ENCODE peak calls at places on chromosomes 1 and 21, in four cellular contexts. O is keratinocyte, V is omental fat pad, T is H9. U is an unnamed sample.

GRCh38 chr1:45543599-45544417 is 6.8 kb upstream of the AKR1A1 start:
- DNase-seq in T (no peak), V (no peak), O (no peak), U (no peak)

GRCh38 chr1:27003745-27004470 is 8.7 kb downstream of the TENT5B start:
- DNase-seq in V (no peak), T (peak), O (no peak), U (no peak)

GRCh38 chr1:14698206-14698605 is 99.7 kb downstream of the KAZN start:
- DNase-seq in T (no peak), O (no peak), V (no peak), U (no peak)

GRCh38 chr1:62875676-62876075 is 91.7 kb downstream of the ATG4C start:
- DNase-seq in V (no peak), O (no peak), T (no peak), U (no peak)

GRCh38 chr1:212814989-212815388 is 23.3 kb downstream of the TATDN3 start:
- DNase-seq in T (no peak), O (no peak), V (no peak), U (no peak)

GRCh38 chr1:171841931-171842723 is 829 bp downstream of the DNM3 start:
- DNase-seq in T (peak), V (no peak), O (no peak), U (peak)

GRCh38 chr1:61287014-61287413 is 204.7 kb downstream of the NFIA start:
- DNase-seq in T (no peak), V (no peak), O (peak), U (no peak)

GRCh38 chr21:29145354-29145782 is 14.9 kb downstream of the MAP3K7CL start:
- DNase-seq in O (no peak), T (no peak), V (no peak), U (no peak)

GRCh38 chr1:60765204-60765603 is 317.2 kb upstream of the NFIA start:
- DNase-seq in V (no peak), T (peak), O (peak), U (no peak)

GRCh38 chr1:3119748-3120524 is 50.9 kb downstream of the PRDM16 start:
- DNase-seq in O (no peak), T (no peak), V (no peak), U (no peak)

GRCh38 chr1:241775021-241775420 is 73.0 kb upstream of the EXO1 start:
- DNase-seq in T (no peak), O (no peak), V (no peak), U (no peak)

GRCh38 chr1:71345491-71345890 is 264.7 kb upstream of the ZRANB2 start:
- DNase-seq in V (no peak), T (no peak), O (no peak), U (no peak)

GRCh38 chr1:230629511-230629910 is 12.8 kb upstream of the COG2 start:
- DNase-seq in T (no peak), O (peak), V (no peak), U (no peak)

GRCh38 chr1:175373786-175374623 is 181.4 kb upstream of the KIAA0040 start:
- DNase-seq in O (no peak), V (no peak), T (peak), U (no peak)

GRCh38 chr1:20233394-20233793 is 47.1 kb upstream of the PLA2G2C start:
- DNase-seq in O (no peak), V (no peak), T (no peak), U (no peak)

GRCh38 chr1:204837440-204838084 is 33.1 kb upstream of the NFASC start:
- DNase-seq in V (no peak), T (peak), O (no peak), U (no peak)

GRCh38 chr21:32182449-32182848 is 96.4 kb downstream of the MIS18A start:
- DNase-seq in T (no peak), V (no peak), O (no peak), U (no peak)

GRCh38 chr1:70504821-70505193 is 93.7 kb downstream of the CTH start:
- DNase-seq in O (no peak), V (no peak), T (no peak), U (no peak)

GRCh38 chr1:147771216-147772125 is 11.1 kb upstream of the GJA5 start:
- DNase-seq in V (no peak), O (no peak), T (no peak), U (no peak)

GRCh38 chr1:31573261-31573660 is 3.1 kb upstream of the TINAGL1 start:
- DNase-seq in V (no peak), T (no peak), O (no peak), U (no peak)

GRCh38 chr1:193065954-193066353 is 6.5 kb downstream of the RO60 start:
- DNase-seq in V (no peak), O (no peak), T (no peak), U (no peak)

GRCh38 chr1:96487961-96488360 is 233.6 kb upstream of the PTBP2 start:
- DNase-seq in T (no peak), O (no peak), V (no peak), U (no peak)

GRCh38 chr1:79325705-79326104 is 319.2 kb upstream of the ADGRL4 start:
- DNase-seq in O (no peak), V (no peak), T (no peak), U (no peak)

GRCh38 chr1:93768380-93768863 is 86.8 kb upstream of the BCAR3 start:
- DNase-seq in V (no peak), O (no peak), T (no peak), U (no peak)

GRCh38 chr21:38139380-38140168 is 117.2 kb upstream of the KCNJ15 start:
- DNase-seq in O (peak), T (no peak), V (no peak), U (no peak)

GRCh38 chr1:47809301-47810084 is 187.7 kb downstream of the TRABD2B start:
- DNase-seq in T (no peak), O (no peak), V (no peak), U (no peak)

GRCh38 chr1:158329807-158330206 is 1.5 kb downstream of the CD1B start:
- DNase-seq in V (no peak), T (no peak), O (no peak), U (no peak)
- TF ChIP-seq CTCF in V (no peak), T (peak), O (peak), U (peak)

GRCh38 chr1:220880726-220881506 is 1.7 kb downstream of the HLX start:
- DNase-seq in V (no peak), T (peak), O (no peak), U (no peak)

GRCh38 chr1:220879509-220880366 is 495 bp downstream of the HLX start:
- DNase-seq in V (no peak), T (peak), O (no peak), U (no peak)

GRCh38 chr1:220880367-220880680 is 1.1 kb downstream of the HLX start:
- DNase-seq in T (no peak), O (no peak), V (no peak), U (no peak)

GRCh38 chr1:220884109-220884980 is 5.1 kb downstream of the HLX start:
- DNase-seq in O (no peak), T (peak), V (no peak), U (no peak)

GRCh38 chr1:220881918-220882891 is 3.0 kb downstream of the HLX start:
- DNase-seq in O (no peak), T (peak), V (no peak), U (no peak)
- TF ChIP-seq CTCF in O (no peak), T (peak), V (no peak), U (peak)

GRCh38 chr1:16915627-16915973 is 6.1 kb upstream of the CROCC start:
- DNase-seq in O (no peak), V (no peak), T (no peak), U (no peak)
- TF ChIP-seq CTCF in O (peak), V (no peak), T (no peak), U (no peak)

DNA sequence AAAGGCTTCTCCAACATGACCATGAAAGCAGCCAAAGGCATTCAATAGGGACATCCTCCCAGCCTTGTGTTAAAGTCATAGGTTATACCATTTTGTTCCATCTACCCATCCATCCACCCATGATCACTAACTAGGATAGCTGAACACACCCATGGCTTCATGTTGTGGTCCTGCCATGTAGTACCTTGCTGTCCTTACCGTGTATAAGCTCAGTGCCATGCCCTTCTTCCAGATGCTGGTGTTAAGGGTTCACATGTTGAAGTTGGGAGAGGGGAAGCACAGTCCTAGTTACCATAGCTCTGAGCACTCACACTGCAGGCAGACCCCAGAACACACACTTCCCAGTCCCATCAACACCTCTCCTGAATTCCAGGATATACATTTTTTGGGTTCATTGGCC is 51.5 kb downstream of the ATP5PO start:
- DNase-seq in V (no peak), O (no peak), T (no peak), U (no peak)
- TF ChIP-seq CTCF in V (no peak), O (no peak), T (no peak), U (no peak)

GRCh38 chr1:160647329-160647720 is 481 bp upstream of the SLAMF1 start:
- DNase-seq in O (no peak), V (no peak), T (no peak), U (no peak)
- TF ChIP-seq CTCF in O (no peak), V (no peak), T (no peak), U (no peak)

GRCh38 chr1:36400514-36400824 is 2.8 kb upstream of the LSM10 start:
- DNase-seq in O (no peak), T (no peak), V (no peak), U (no peak)

GRCh38 chr1:36396359-36396758 is 1.3 kb downstream of the LSM10 start:
- DNase-seq in T (no peak), O (no peak), V (no peak), U (no peak)

GRCh38 chr1:36398370-36398977 is 766 bp upstream of the LSM10 start:
- DNase-seq in V (no peak), O (no peak), T (no peak), U (no peak)

GRCh38 chr1:36397083-36397377 is 678 bp downstream of the LSM10 start:
- DNase-seq in O (no peak), T (no peak), V (no peak), U (no peak)

DNA sequence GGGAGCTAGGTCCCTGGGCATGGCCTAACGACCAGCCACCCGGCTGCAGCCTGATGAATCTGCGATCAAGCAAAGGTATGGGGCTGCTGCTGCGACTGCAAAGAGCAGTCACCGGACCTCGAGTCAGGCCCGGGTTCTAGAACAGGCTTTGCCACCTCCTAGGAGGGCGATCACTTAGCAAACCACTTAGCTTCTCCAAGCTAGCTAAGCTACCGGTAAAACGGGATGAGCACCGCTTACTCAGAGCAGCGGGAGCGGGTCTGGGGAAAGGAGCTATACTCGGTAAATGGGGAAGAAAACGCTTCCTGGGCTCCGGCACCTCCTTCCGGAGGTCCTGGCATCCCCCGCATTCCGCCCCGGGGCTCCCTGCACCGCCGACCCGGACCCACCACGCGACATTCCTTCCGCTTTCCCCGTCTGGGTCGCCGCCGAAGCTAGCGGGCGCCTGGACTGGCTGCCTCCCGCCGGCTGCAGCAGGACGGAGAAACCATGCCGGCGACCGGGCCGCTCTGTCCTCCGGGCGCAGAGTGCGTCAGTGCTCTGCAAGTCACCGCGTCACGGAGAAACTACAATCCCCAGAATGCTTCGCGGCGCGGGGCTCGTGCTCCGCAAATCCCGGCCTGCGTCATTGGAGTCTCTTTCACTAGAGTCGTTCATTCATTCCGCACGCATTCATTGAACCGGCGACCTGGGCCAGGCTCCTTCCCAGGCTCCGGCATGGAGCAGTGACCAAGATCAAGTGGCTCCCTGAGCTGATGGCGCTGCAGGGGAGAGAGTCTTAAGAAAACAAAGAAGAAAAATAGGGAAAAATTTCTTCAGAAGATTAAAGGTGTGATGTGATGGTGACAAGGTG is at the start of gene LSM10:
- DNase-seq in O (no peak), T (peak), V (peak), U (peak)
- TF ChIP-seq CTCF in O (no peak), T (no peak), V (no peak), U (no peak)

GRCh38 chr21:43659136-43660000 is at the start of the genes HSF2BP and RRP1B:
- DNase-seq in V (peak), T (peak), O (no peak), U (peak)
- TF ChIP-seq CTCF in V (no peak), T (no peak), O (no peak), U (no peak)

GRCh38 chr1:39717809-39718208 is 20.9 kb upstream of the PPIE start:
- DNase-seq in V (no peak), O (no peak), T (no peak), U (no peak)
- TF ChIP-seq CTCF in V (no peak), O (no peak), T (peak), U (no peak)

GRCh38 chr1:202698276-202698675 is 12.0 kb downstream of the SYT2 start:
- DNase-seq in T (no peak), O (no peak), V (no peak), U (no peak)

GRCh38 chr1:202692959-202693555 is 17.2 kb downstream of the SYT2 start:
- DNase-seq in O (peak), T (peak), V (peak), U (peak)

GRCh38 chr1:202694354-202694753 is 15.9 kb downstream of the SYT2 start:
- DNase-seq in T (no peak), V (no peak), O (no peak), U (no peak)

GRCh38 chr1:202700061-202700460 is 10.2 kb downstream of the SYT2 start:
- DNase-seq in O (no peak), V (no peak), T (no peak), U (no peak)

DNA sequence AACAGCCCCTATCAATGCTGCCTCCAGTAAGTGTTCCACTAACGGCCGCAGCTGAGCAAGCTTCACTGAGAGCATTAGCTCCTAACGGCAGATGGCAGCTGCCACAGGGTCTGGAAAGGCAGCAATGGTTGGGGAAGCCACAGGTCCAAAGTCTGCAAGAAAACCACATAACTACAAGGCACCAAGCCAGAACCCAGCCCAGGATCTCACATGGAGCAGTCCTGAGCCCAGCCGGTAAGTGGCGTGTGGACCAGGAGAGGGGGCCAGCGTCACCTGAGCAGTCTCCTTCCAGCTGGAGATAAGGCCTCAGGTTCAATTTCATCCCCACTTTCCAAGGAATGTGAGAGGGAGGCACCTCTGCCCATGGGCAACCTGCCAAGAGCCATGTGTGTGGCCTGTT is 13.2 kb downstream of the SYT2 start:
- DNase-seq in O (no peak), V (no peak), T (no peak), U (no peak)
- TF ChIP-seq CTCF in O (no peak), V (no peak), T (peak), U (no peak)